ENCODE peak calls at places on chromosomes 5 and 9, in four cellular contexts. I is body of pancreas, X is HCT116, C is ovary. U is an unnamed sample.

GRCh38 chr9:22010881-22011625 is 1.9 kb upstream of the CDKN2B start:
- DNase-seq in I (no peak), X (no peak), C (no peak), U (no peak)

GRCh38 chr9:70013598-70014196 is 30.0 kb upstream of the MAMDC2 start:
- DNase-seq in I (no peak), X (no peak), C (no peak), U (peak; percentile 93)

GRCh38 chr5:180343110-180343845 is 9.9 kb downstream of the GFPT2 start:
- DNase-seq in I (no peak), X (no peak), C (no peak), U (no peak)

GRCh38 chr9:111952559-111952958 is 55.9 kb downstream of the UGCG start:
- DNase-seq in I (no peak), X (no peak), C (no peak), U (no peak)

GRCh38 chr9:130451509-130452388 is 7.0 kb downstream of the ASS1 start:
- DNase-seq in I (peak; percentile 88), X (no peak), C (peak; percentile 98), U (peak; percentile 85)

GRCh38 chr5:74341221-74341620 is 299.3 kb downstream of the ENC1 start:
- DNase-seq in I (no peak), X (no peak), C (no peak), U (no peak)

GRCh38 chr9:99925542-99925941 is 19.1 kb downstream of the STX17 start:
- DNase-seq in I (no peak), X (no peak), C (no peak), U (no peak)

GRCh38 chr5:41115281-41115680 is 44.1 kb upstream of the MROH2B start:
- DNase-seq in I (no peak), X (no peak), C (no peak), U (no peak)

GRCh38 chr5:143147918-143148317 is 255.6 kb downstream of the NR3C1 start:
- DNase-seq in I (no peak), X (no peak), C (no peak), U (no peak)

GRCh38 chr5:57493034-57493433 is 10.4 kb upstream of the ACTBL2 start:
- DNase-seq in I (no peak), X (no peak), C (no peak), U (no peak)

GRCh38 chr9:114732842-114733241 is 50.9 kb upstream of the TEX48 start:
- DNase-seq in I (no peak), X (no peak), C (no peak), U (no peak)

GRCh38 chr9:129052592-129052991 is 16.2 kb downstream of the MIGA2 start:
- DNase-seq in I (peak; percentile 99), X (peak; percentile 72), C (no peak), U (no peak)

GRCh38 chr9:36820392-36820861 is 213.6 kb downstream of the PAX5 start:
- DNase-seq in I (no peak), X (no peak), C (no peak), U (no peak)

GRCh38 chr9:128822407-128823042 is 4.2 kb downstream of the ENDOG start:
- DNase-seq in I (no peak), X (no peak), C (no peak), U (no peak)

GRCh38 chr5:62608529-62609511 is 30.2 kb downstream of the LRRC70 start:
- DNase-seq in I (no peak), X (no peak), C (no peak), U (no peak)

GRCh38 chr9:109880276-109881169 is 100.5 kb downstream of the PALM2AKAP2 start:
- DNase-seq in I (no peak), X (peak; percentile 67), C (no peak), U (no peak)

GRCh38 chr9:114284316-114285060 is 38.4 kb upstream of the ORM1 start:
- DNase-seq in I (peak; percentile 1), X (no peak), C (peak; percentile 19), U (no peak)

GRCh38 chr5:61817472-61818326 is 485.6 kb downstream of the ZSWIM6 start:
- DNase-seq in I (peak; percentile 71), X (peak; percentile 22), C (peak; percentile 60), U (no peak)

DNA sequence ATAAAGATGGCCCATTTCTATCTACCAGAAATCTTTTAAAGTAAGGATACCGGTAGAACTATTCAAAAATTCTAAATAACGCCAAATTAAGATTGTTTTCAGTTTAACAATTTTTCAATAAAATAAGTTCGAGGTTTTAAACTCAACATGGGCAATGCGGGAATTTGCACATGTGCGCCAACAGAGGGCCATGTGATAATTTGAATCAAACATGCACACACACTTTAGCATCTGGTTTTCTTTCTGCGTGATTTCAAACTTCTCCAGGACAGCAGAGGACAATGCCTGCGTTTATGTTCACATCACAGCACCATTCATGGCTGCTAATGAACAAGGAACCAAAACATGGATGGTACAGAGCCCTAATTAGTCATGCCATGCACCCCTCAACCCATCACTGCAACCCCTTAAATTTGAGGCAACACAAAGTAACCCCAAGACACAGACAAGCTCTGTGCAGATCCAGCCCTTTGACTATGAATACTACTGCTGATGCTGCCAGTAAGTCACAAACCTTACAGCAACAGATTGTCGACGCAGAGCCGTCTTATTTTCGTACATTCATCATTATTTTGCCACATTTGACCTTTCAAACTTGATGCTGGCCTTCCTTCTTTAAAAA is 2.8 kb downstream of the SHC3 start:
- DNase-seq in I (peak; percentile 47), X (no peak), C (no peak), U (no peak)
- H3K4me3 ChIP-seq in I (no peak overlapping the region), X (no peak overlapping the region), C (no peak overlapping the region), U (no peak overlapping the region)

GRCh38 chr5:86463339-86463738 is 154.4 kb upstream of the COX7C start:
- DNase-seq in I (no peak), X (no peak), C (no peak), U (no peak)
- TF ChIP-seq CTCF in I (no peak), X (peak; percentile 27), C (no peak), U (no peak)

DNA sequence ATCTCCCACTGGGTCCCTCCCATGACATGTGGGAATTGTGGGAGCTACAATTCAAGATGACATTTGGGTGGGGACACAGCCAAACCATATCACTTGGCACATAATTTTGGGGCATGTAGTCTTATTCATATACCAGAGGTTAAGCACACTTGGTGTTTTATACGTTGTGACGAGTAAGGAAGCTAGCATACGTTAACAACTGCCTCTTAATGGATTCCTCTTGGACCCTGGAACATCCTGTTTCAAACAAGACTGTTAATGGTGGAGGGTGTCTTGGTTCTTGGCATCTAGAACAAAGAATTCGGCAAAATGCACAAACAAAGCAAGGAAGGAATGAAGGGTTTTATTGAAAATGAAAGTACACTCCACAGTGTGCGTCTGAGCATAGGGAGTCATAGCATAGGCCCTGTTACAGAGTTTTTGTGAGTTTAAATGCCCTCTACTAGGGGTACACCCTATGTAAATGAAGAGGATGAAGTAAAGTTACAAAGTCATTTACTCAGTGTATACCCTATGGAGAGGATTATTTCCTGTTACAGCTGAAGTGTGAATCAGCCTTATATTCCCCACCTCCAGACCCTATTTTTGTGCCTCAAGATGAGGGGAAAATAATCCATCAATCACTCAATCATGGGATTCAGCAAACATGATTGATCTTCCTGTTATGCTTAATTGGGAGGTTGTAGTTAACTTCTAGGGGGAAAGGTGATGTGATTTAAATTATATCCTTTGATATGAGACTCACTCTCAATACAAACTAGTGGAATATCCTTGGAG is 84.7 kb upstream of the MYO10 start:
- DNase-seq in I (no peak), X (no peak), C (no peak), U (no peak)
- H3K4me3 ChIP-seq in I (no peak overlapping the region), X (no peak overlapping the region), C (no peak overlapping the region), U (peak overlapping the region; percentile 22)

DNA sequence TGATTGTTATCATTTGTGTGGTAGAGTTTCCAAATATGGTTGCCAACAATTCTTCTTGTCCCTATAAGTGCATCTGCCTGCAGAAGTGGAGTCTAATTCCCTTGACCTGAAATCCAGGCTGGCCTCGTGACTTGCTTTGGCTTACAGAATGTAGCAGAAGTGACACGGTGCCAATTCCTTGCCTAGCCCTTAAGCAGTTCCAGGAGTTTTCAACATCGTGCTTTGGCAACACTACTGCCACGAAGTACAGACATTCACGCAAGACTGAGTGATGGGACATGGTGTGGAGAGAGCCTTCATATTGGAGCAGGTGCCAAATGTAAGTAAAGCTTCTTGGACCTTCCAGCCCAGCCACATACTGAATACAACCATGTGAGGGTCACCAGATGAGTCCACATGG is 92.9 kb upstream of the NEK6 start:
- DNase-seq in I (peak; percentile 7), X (no peak), C (no peak), U (no peak)
- TF ChIP-seq CTCF in I (no peak), X (no peak), C (no peak), U (no peak)

GRCh38 chr5:139708434-139708849 is 60.3 kb downstream of the CXXC5 start:
- DNase-seq in I (no peak), X (no peak), C (no peak), U (no peak)
- H3K4me3 ChIP-seq in I (no peak overlapping the region), X (no peak overlapping the region), C (no peak overlapping the region), U (no peak overlapping the region)

GRCh38 chr5:135174315-135175096 is 140.5 kb upstream of the PITX1 start:
- DNase-seq in I (no peak), X (no peak), C (no peak), U (no peak)
- TF ChIP-seq CTCF in I (no peak), X (peak; percentile 52), C (no peak), U (peak; percentile 35)